ENCODE peak calls at places on chromosomes 11 and 22, in five cellular contexts. C is RWPE1, J is bronchial epithelial cell, T is astrocyte, O is hepatocyte. Y is an unnamed sample.

GRCh38 chr11:119723243-119723951 is 5.6 kb downstream of the NECTIN1 start:
- DNase-seq in T (no peak), O (no peak), J (no peak), C (no peak), Y (no peak)

GRCh38 chr11:115959098-115959497 is 454.9 kb upstream of the CADM1 start:
- DNase-seq in J (no peak), O (no peak), T (no peak), C (no peak), Y (no peak)

GRCh38 chr11:65301491-65302329 is 13.0 kb upstream of the CDC42EP2 start:
- DNase-seq in O (peak; percentile 80), T (no peak), J (no peak), C (no peak), Y (no peak)

GRCh38 chr11:94675239-94675638 is 92.9 kb upstream of the AMOTL1 start:
- DNase-seq in C (peak; percentile 82), J (peak; percentile 90), T (no peak), O (no peak), Y (no peak)

GRCh38 chr22:50691521-50691920 is 18.9 kb downstream of the SHANK3 start:
- DNase-seq in T (no peak), J (peak; percentile 30), C (no peak), O (no peak), Y (peak; percentile 40)

GRCh38 chr11:78310500-78310909 is 107.1 kb downstream of the GAB2 start:
- DNase-seq in J (no peak), T (peak; percentile 37), C (no peak), O (peak; percentile 26), Y (peak; percentile 28)

GRCh38 chr11:118437736-118438125 is 1.4 kb downstream of the KMT2A start:
- DNase-seq in J (no peak), O (peak; percentile 56), C (peak; percentile 36), T (peak; percentile 6), Y (no peak)

GRCh38 chr11:70556884-70557741 is 158.8 kb downstream of the CTTN start:
- DNase-seq in C (no peak), J (peak; percentile 53), T (peak; percentile 58), O (peak; percentile 67), Y (no peak)

GRCh38 chr11:10351768-10352641 is 47.1 kb downstream of the ADM start:
- DNase-seq in T (peak; percentile 77), C (no peak), O (peak; percentile 79), J (peak; percentile 58), Y (peak; percentile 91)

GRCh38 chr11:32400196-32400595 is 35.1 kb downstream of the WT1 start:
- DNase-seq in O (peak; percentile 43), C (no peak), J (peak; percentile 35), T (peak; percentile 48), Y (peak; percentile 5)

GRCh38 chr11:12889243-12889642 is 119.9 kb upstream of the RASSF10 start:
- DNase-seq in J (peak; percentile 39), C (no peak), T (peak; percentile 77), O (peak; percentile 24), Y (peak; percentile 43)

GRCh38 chr22:45893516-45893915 is 83.4 kb downstream of the WNT7B start:
- DNase-seq in J (peak; percentile 51), C (no peak), T (peak; percentile 78), O (no peak), Y (peak; percentile 17)

GRCh38 chr11:94132152-94132558 is 3.5 kb downstream of the PANX1 start:
- DNase-seq in O (peak; percentile 71), T (peak; percentile 89), J (peak; percentile 96), C (peak; percentile 37), Y (peak; percentile 83)

GRCh38 chr11:11588243-11588642 is 33.6 kb downstream of the GALNT18 start:
- DNase-seq in J (peak; percentile 71), O (no peak), T (no peak), C (no peak), Y (no peak)

GRCh38 chr22:42717197-42717967 is 3.3 kb downstream of the A4GALT start:
- DNase-seq in C (no peak), J (peak; percentile 43), O (no peak), T (no peak), Y (no peak)

GRCh38 chr11:3816673-3817072 is 8.3 kb downstream of the PGAP2 start:
- DNase-seq in T (no peak), C (no peak), J (no peak), O (no peak), Y (no peak)